ENCODE peak calls at places on chromosomes 12 and 14, in four cellular contexts. Z is H1, K is neuronal stem cell, J is IMR-90. C is an unnamed sample.
A peak's percentile ranks its signal among the peaks of the same experiment; 100 is the strongest.

GRCh38 chr14:34714320-34715107 is at the start of gene CFL2:
- DNase-seq in Z (peak; percentile 85), K (peak; percentile 87), J (peak; percentile 52), C (peak; percentile 90)

GRCh38 chr14:51209457-51209856 is 30.6 kb upstream of the TMX1 start:
- DNase-seq in Z (no peak), K (no peak), J (no peak), C (no peak)

GRCh38 chr12:12442548-12443071 is 85.7 kb downstream of the BORCS5 start:
- DNase-seq in Z (no peak), K (no peak), J (peak; percentile 80), C (no peak)

GRCh38 chr12:88860846-88861245 is 280.6 kb upstream of the KITLG start:
- DNase-seq in Z (no peak), K (no peak), J (no peak), C (no peak)

GRCh38 chr12:92927055-92927435 is 2.0 kb downstream of the EEA1 start:
- DNase-seq in Z (no peak), K (no peak), J (peak; percentile 28), C (peak; percentile 86)

GRCh38 chr14:68216072-68216471 is 396.5 kb downstream of the RAD51B start:
- DNase-seq in Z (no peak), K (no peak), J (no peak), C (peak; percentile 29)

GRCh38 chr14:37257651-37258050 is 59.9 kb downstream of the MIPOL1 start:
- DNase-seq in Z (no peak), K (no peak), J (no peak), C (no peak)

GRCh38 chr14:73457050-73457934 is 1.1 kb downstream of the NUMB start:
- DNase-seq in Z (peak; percentile 67), K (peak; percentile 40), J (peak; percentile 33), C (peak; percentile 71)

GRCh38 chr12:48999371-49000131 is at the start of gene DDN:
- DNase-seq in Z (peak; percentile 72), K (no peak), J (peak; percentile 52), C (no peak)

GRCh38 chr14:92677087-92677668 is 71.2 kb downstream of the LGMN start:
- DNase-seq in Z (no peak), K (no peak), J (no peak), C (no peak)

GRCh38 chr14:92678766-92679165 is 69.7 kb downstream of the LGMN start:
- DNase-seq in Z (no peak), K (no peak), J (no peak), C (no peak)

GRCh38 chr14:92677955-92678354 is 70.5 kb downstream of the LGMN start:
- DNase-seq in Z (no peak), K (no peak), J (no peak), C (no peak)

GRCh38 chr14:92680781-92681650 is 67.4 kb downstream of the LGMN start:
- DNase-seq in Z (peak; percentile 83), K (peak; percentile 62), J (peak; percentile 71), C (peak; percentile 83)

DNA sequence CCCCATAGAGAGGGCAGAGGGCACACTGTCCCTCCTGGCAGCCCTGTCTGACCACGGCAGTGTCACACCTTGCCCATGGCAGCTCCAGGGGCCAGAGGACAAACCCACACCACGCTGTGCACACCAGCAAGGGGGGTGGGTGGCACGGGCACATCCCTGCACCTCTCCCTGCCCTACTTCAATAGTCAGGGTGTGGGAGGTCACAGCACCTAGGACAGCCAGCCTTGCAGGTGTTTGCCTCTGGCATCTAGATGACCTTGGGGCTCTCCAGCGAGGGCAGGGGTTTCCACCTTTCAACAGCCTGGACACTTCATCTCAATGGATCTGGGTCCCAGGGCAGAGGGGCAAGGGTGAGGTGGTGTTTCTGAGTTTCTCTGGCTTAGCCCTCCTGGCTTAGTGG is 69.2 kb downstream of the LGMN start:
- DNase-seq in Z (no peak), K (no peak), J (no peak), C (no peak)
- H3K36me3 ChIP-seq in Z (no peaks in the 10 kb centered on the region), K (peaks cover 12% of the 10 kb centered on the region), J (peaks cover 35% of the 10 kb centered on the region), C (no peaks in the 10 kb centered on the region)

DNA sequence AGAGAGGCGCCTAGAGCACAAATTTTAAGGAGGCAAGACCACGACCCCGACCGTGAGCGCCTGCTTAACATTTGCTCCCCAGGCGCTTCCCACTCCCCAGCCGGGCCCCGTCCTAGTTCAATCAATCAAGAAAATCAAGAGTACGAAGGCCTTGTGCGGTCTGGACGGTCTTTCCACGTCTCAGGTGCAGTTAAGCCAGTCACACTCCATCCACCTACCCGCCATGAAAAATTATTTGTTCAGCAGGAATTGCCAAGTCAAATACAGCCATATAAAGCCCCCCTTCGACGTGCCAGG is 610 bp upstream of the LRR1 start:
- DNase-seq in Z (no peak), K (no peak), J (no peak), C (no peak)
- H3K4me2 ChIP-seq in Z (peak overlapping the region; percentile 90), K (peak overlapping the region; percentile 85), J (peak overlapping the region; percentile 92), C (peak overlapping the region; percentile 75)

GRCh38 chr14:90382491-90383125 is 14.2 kb upstream of the CALM1 start:
- DNase-seq in Z (no peak), K (no peak), J (peak; percentile 79), C (peak; percentile 83)
- H2BK5ac ChIP-seq in Z (peak overlapping the region; percentile 84), K (peak overlapping the region; percentile 62), J (peak overlapping the region; percentile 88), C (peak overlapping the region; percentile 62)

DNA sequence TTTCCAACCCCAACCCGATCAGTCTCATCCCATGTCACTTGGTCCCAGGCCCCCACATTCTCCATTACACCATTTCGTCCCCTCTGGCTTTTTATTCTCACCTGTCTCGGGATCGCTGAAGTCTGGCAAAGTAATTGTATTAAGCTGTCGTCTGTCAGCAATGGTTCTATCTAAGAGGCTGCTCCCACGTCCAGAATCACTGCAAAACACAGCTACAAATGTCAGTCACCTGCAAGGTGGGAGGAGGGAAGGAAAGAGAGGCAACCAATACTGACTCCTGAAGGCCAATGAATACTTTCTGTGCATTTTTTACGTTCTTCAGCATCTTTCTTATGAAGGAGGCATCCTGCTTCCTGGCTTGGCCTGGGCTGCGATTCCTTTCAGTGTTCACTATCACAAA is 205.6 kb downstream of the TTC7B start:
- DNase-seq in Z (no peak), K (no peak), J (no peak), C (no peak)
- H3K36me3 ChIP-seq in Z (no peaks in the 10 kb centered on the region), K (no peaks in the 10 kb centered on the region), J (peaks cover 6% of the 10 kb centered on the region), C (no peaks in the 10 kb centered on the region)

GRCh38 chr14:82806426-82806825 is 1272.8 kb upstream of the SEL1L start:
- DNase-seq in Z (no peak), K (no peak), J (no peak), C (no peak)
- H3K4me2 ChIP-seq in Z (peak overlapping the region; percentile 32), K (no peak overlapping the region), J (no peak overlapping the region), C (no peak overlapping the region)